ENCODE peak calls at places on chromosomes 2 and 18, in five cellular contexts. K, P, V, N and J are unnamed samples.
A peak's percentile ranks its signal among the peaks of the same experiment; 100 is the strongest.

GRCh38 chr18:43620936-43621335 is 343.6 kb upstream of the SYT4 start:
- DNase-seq in K (peak; percentile 55), P (no peak), V (peak; percentile 12), N (peak; percentile 5), J (no peak)

GRCh38 chr2:226131299-226131784 is 668.3 kb downstream of the IRS1 start:
- DNase-seq in K (no peak), P (no peak), V (no peak), N (no peak), J (no peak)

GRCh38 chr2:43158259-43158880 is 68.0 kb downstream of the ZFP36L2 start:
- DNase-seq in K (peak; percentile 92), P (no peak), V (no peak), N (no peak), J (peak; percentile 26)

GRCh38 chr2:18516112-18516511 is 44.3 kb downstream of the RDH14 start:
- DNase-seq in K (peak; percentile 49), P (peak; percentile 92), V (peak; percentile 68), N (no peak), J (peak; percentile 53)

GRCh38 chr2:145680276-145680675 is 1160.4 kb upstream of the ZEB2 start:
- DNase-seq in K (no peak), P (no peak), V (no peak), N (no peak), J (no peak)

GRCh38 chr2:50694798-50695197 is 337.1 kb downstream of the NRXN1 start:
- DNase-seq in K (no peak), P (no peak), V (no peak), N (no peak), J (no peak)

GRCh38 chr18:58020567-58021107 is 23.4 kb upstream of the NEDD4L start:
- DNase-seq in K (no peak), P (no peak), V (no peak), N (no peak), J (no peak)

GRCh38 chr2:122692400-122693083 is 937.1 kb downstream of the TSN start:
- DNase-seq in K (no peak), P (no peak), V (no peak), N (no peak), J (no peak)

GRCh38 chr2:30756051-30756719 is 51.1 kb downstream of the CAPN13 start:
- DNase-seq in K (peak; percentile 49), P (no peak), V (no peak), N (no peak), J (no peak)

GRCh38 chr2:38959938-38960608 is 70.4 kb downstream of the ARHGEF33 start:
- DNase-seq in K (peak; percentile 95), P (peak; percentile 67), V (peak; percentile 49), N (no peak), J (peak; percentile 23)

GRCh38 chr2:84022810-84023431 is 436.2 kb downstream of the SUCLG1 start:
- DNase-seq in K (peak; percentile 5), P (peak; percentile 16), V (peak; percentile 42), N (peak; percentile 44), J (peak; percentile 12)

GRCh38 chr2:43078301-43078700 is 148.1 kb downstream of the ZFP36L2 start:
- DNase-seq in K (no peak), P (no peak), V (no peak), N (no peak), J (no peak)

GRCh38 chr2:46296840-46297545 is at the start of gene EPAS1:
- DNase-seq in K (peak; percentile 94), P (peak; percentile 43), V (no peak), N (peak; percentile 96), J (no peak)

GRCh38 chr2:144715992-144716391 is 196.1 kb upstream of the ZEB2 start:
- DNase-seq in K (no peak), P (no peak), V (no peak), N (no peak), J (no peak)

GRCh38 chr2:188209218-188209617 is 82.5 kb upstream of the GULP1 start:
- DNase-seq in K (no peak), P (no peak), V (no peak), N (no peak), J (no peak)

GRCh38 chr2:14047491-14047890 is 585.0 kb upstream of the LRATD1 start:
- DNase-seq in K (no peak), P (no peak), V (no peak), N (no peak), J (no peak)

GRCh38 chr2:163733301-163733938 is 2.4 kb downstream of the FIGN start:
- DNase-seq in K (peak; percentile 20), P (no peak), V (no peak), N (no peak), J (no peak)

GRCh38 chr2:172429351-172429968 is 2.1 kb downstream of the ITGA6 start:
- DNase-seq in K (peak; percentile 43), P (no peak), V (no peak), N (no peak), J (no peak)

GRCh38 chr18:6557470-6558245 is 142.9 kb upstream of the L3MBTL4 start:
- DNase-seq in K (peak; percentile 79), P (no peak), V (no peak), N (peak; percentile 16), J (no peak)

DNA sequence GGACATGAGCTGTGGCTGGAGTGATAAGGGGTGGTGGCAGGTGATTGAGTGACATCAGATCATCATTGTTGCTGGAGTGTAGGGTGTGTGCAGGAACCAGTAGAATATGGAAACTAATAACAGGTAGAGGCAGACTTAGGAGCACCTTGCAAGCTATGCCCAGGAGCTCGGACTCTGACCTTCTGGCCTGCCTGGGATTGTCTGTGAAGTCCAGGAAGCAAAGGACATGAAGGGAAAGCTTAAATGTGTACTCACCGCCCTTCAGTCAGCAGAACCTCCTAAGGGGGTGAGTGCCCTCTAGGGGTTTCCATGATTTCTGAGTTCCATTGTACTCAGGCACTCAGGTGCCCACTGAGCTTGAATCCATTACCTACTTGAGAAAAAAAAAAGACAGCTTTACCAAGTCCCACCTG is 104.2 kb downstream of the CRIM1 start:
- DNase-seq in K (peak; percentile 65), P (no peak), V (no peak), N (peak; percentile 12), J (no peak)
- TF ChIP-seq CTCF in K (peak; percentile 50), P (peak; percentile 57), V (peak; percentile 66), N (peak; percentile 41), J (peak; percentile 44)

DNA sequence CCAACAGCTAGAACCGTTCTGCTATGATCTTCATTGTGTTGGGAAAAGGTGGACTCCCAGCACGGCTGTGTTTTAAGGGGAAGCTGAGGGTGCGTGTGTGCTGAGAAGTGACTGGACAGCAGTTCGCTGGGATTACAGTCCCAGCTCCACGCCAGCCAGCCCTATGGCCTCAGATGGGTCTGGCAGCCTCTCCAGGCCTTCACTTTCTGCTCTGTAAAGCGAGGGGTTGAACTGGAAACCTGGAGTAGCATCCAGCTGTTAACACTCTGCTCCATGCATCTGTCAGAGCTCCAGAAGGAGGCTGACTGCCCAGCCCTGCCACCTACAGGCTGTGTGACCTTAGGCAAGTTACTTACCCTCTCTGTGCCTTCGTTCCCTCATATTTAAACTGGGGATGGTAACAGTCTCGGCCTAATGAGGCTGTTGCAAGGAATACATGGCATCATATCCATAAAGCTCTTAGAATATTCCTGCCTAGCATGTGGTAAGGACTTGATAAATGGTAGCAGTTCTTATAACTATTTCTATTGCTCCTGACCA is 80.5 kb downstream of the LRRFIP1 start:
- DNase-seq in K (no peak), P (no peak), V (no peak), N (no peak), J (no peak)
- TF ChIP-seq CTCF in K (no peak), P (no peak), V (no peak), N (no peak), J (no peak)

GRCh38 chr2:73071452-73072399 is at the start of gene SFXN5:
- DNase-seq in K (peak; percentile 96), P (peak; percentile 77), V (peak; percentile 78), N (peak; percentile 92), J (no peak)
- TF ChIP-seq CTCF in K (no peak), P (peak; percentile 32), V (peak; percentile 14), N (no peak), J (peak; percentile 16)

GRCh38 chr2:174245065-174245464 is 3.3 kb downstream of the OLA1 start:
- DNase-seq in K (no peak), P (no peak), V (no peak), N (no peak), J (no peak)

GRCh38 chr2:174248998-174249592 is 763 bp upstream of the OLA1 start:
- DNase-seq in K (no peak), P (no peak), V (no peak), N (no peak), J (no peak)

GRCh38 chr2:174246944-174247381 is 1.4 kb downstream of the OLA1 start:
- DNase-seq in K (no peak), P (no peak), V (no peak), N (no peak), J (no peak)

GRCh38 chr2:174247474-174248186 is 702 bp downstream of the OLA1 start:
- DNase-seq in K (no peak), P (no peak), V (no peak), N (no peak), J (no peak)

GRCh38 chr2:174248187-174248997 is at the start of gene OLA1:
- DNase-seq in K (peak; percentile 98), P (peak; percentile 63), V (peak; percentile 81), N (peak; percentile 98), J (no peak)
- TF ChIP-seq CTCF in K (no peak), P (no peak), V (no peak), N (no peak), J (no peak)

GRCh38 chr2:189982087-189982486 is 80.4 kb downstream of the MSTN start:
- DNase-seq in K (no peak), P (no peak), V (no peak), N (no peak), J (no peak)

DNA sequence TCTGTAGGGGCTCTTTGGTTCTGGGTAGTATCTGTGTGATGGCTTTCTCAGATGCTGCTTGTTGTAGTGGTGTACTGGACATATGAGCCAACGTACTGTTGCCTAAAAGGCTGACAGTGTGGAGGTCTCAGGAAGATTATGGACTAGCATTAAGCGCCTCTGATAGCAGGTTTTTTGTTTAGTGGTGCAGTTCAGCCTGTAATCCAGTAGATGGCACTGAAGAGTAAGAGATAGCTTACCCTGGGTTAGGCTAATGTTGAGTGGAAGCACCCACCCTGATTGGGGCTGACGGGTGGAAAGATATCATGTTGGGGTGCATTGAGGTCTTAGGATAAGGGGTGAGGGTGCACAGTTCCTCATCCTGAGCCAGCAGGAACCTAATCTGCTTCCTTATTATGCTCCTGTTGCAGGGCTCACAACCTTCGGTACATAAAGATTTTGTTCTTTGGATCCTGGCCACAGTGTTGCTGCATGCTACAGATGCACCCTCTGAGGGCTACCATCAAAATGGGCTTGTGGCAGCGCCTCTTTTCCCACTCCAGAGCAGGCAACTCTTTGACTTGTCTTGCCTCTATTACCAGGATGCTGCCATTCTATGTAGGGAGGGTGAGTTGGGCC is 79.6 kb downstream of the MSTN start:
- DNase-seq in K (peak; percentile 6), P (no peak), V (peak; percentile 0), N (no peak), J (no peak)
- TF ChIP-seq CTCF in K (peak; percentile 28), P (peak; percentile 48), V (peak; percentile 52), N (peak; percentile 21), J (peak; percentile 32)

GRCh38 chr2:72083751-72084583 is 63.7 kb downstream of the CYP26B1 start:
- DNase-seq in K (peak; percentile 22), P (no peak), V (no peak), N (no peak), J (no peak)

GRCh38 chr2:72084584-72084976 is 63.1 kb downstream of the CYP26B1 start:
- DNase-seq in K (peak; percentile 18), P (no peak), V (no peak), N (no peak), J (no peak)

GRCh38 chr2:72085036-72085435 is 62.6 kb downstream of the CYP26B1 start:
- DNase-seq in K (no peak), P (no peak), V (no peak), N (no peak), J (no peak)

GRCh38 chr2:72082887-72083286 is 64.8 kb downstream of the CYP26B1 start:
- DNase-seq in K (no peak), P (no peak), V (no peak), N (no peak), J (no peak)

GRCh38 chr2:72085513-72085912 is 62.1 kb downstream of the CYP26B1 start:
- DNase-seq in K (no peak), P (no peak), V (no peak), N (no peak), J (no peak)
- TF ChIP-seq CTCF in K (no peak), P (no peak), V (no peak), N (no peak), J (no peak)